ENCODE peak calls at places on chromosomes 11 and 22, in six cellular contexts. W is right atrium auricular region, P is thoracic aorta, L is tibial nerve, A is lung, X is lower lobe of right lung. Q is an unnamed sample.

GRCh38 chr11:9210922-9211320 is 54.2 kb downstream of the DENND5A start:
- DNase-seq in A (no peak), W (no peak), X (no peak), P (no peak), L (no peak), Q (no peak)

GRCh38 chr22:30309981-30310672 is 16.6 kb downstream of the TBC1D10A start:
- DNase-seq in A (peak; percentile 77), W (peak; percentile 80), P (no peak), X (peak; percentile 71), L (peak; percentile 67), Q (peak; percentile 71)

GRCh38 chr11:66467756-66468155 is 1.1 kb downstream of the PELI3 start:
- DNase-seq in X (peak; percentile 78), A (peak; percentile 55), L (peak; percentile 28), P (no peak), W (no peak), Q (peak; percentile 39)

GRCh38 chr22:39808087-39808486 is 85.5 kb downstream of the ENTHD1 start:
- DNase-seq in X (no peak), P (no peak), W (no peak), L (no peak), A (no peak), Q (no peak)

GRCh38 chr11:61372659-61373058 is 10.5 kb downstream of the TMEM138 start:
- DNase-seq in X (no peak), W (no peak), P (no peak), L (no peak), A (no peak), Q (no peak)

GRCh38 chr11:15770798-15771414 is 585.4 kb downstream of the SOX6 start:
- DNase-seq in L (peak; percentile 56), X (peak; percentile 49), W (no peak), P (no peak), A (no peak), Q (no peak)

GRCh38 chr11:8070417-8071101 is 10.5 kb upstream of the TUB start:
- DNase-seq in A (no peak), W (no peak), L (no peak), X (no peak), P (no peak), Q (peak; percentile 20)

GRCh38 chr11:93905384-93905783 is 55.0 kb upstream of the VSTM5 start:
- DNase-seq in P (no peak), A (no peak), X (no peak), W (no peak), L (no peak), Q (no peak)

GRCh38 chr22:40714514-40714966 is 35.3 kb downstream of the MCHR1 start:
- DNase-seq in W (no peak), P (no peak), L (no peak), X (no peak), A (no peak), Q (no peak)

GRCh38 chr11:72758304-72758689 is 6.1 kb upstream of the ARAP1 start:
- DNase-seq in W (no peak), A (no peak), P (no peak), L (no peak), X (no peak), Q (no peak)

GRCh38 chr11:64602466-64603070 is 11.5 kb downstream of the SLC22A12 start:
- DNase-seq in L (no peak), A (no peak), W (no peak), P (no peak), X (no peak), Q (no peak)

GRCh38 chr11:33869511-33870422 is 22.1 kb downstream of the LMO2 start:
- DNase-seq in L (no peak), A (peak; percentile 46), X (peak; percentile 73), W (no peak), P (no peak), Q (peak; percentile 43)

GRCh38 chr22:49811014-49811791 is 16.5 kb downstream of the BRD1 start:
- DNase-seq in X (peak; percentile 35), A (no peak), W (no peak), P (no peak), L (no peak), Q (no peak)

GRCh38 chr22:41512421-41513194 is 31.7 kb downstream of the POLR3H start:
- DNase-seq in L (no peak), P (no peak), A (no peak), X (no peak), W (no peak), Q (peak; percentile 72)

GRCh38 chr11:119885861-119886567 is 157.0 kb upstream of the NECTIN1 start:
- DNase-seq in P (no peak), X (no peak), L (no peak), W (no peak), A (no peak), Q (no peak)

GRCh38 chr11:69797156-69797555 is 22.0 kb upstream of the FGF4 start:
- DNase-seq in W (no peak), P (no peak), L (no peak), A (no peak), X (no peak), Q (no peak)

GRCh38 chr11:20754957-20755356 is 85.6 kb downstream of the NELL1 start:
- DNase-seq in L (no peak), W (no peak), A (no peak), P (no peak), X (no peak), Q (no peak)

GRCh38 chr11:75344186-75344585 is 7.3 kb downstream of the ARRB1 start:
- DNase-seq in L (no peak), A (no peak), W (no peak), X (no peak), P (no peak), Q (no peak)

GRCh38 chr11:134628426-134628825 is 216.4 kb upstream of the B3GAT1 start:
- DNase-seq in A (no peak), P (no peak), X (no peak), W (no peak), L (no peak), Q (no peak)

GRCh38 chr11:59463176-59463575 is 6.4 kb downstream of the OR4D6 start:
- DNase-seq in W (no peak), A (no peak), L (peak; percentile 78), X (no peak), P (no peak), Q (no peak)

GRCh38 chr11:330694-331314 is 10.1 kb upstream of the IFITM3 start:
- DNase-seq in L (no peak), A (no peak), W (no peak), P (no peak), X (no peak), Q (no peak)

GRCh38 chr11:72668645-72669347 is 5.4 kb downstream of the PDE2A start:
- DNase-seq in A (no peak), W (no peak), P (no peak), L (no peak), X (no peak), Q (no peak)

GRCh38 chr11:111913997-111914396 is 1.5 kb downstream of the HSPB2 start:
- DNase-seq in W (no peak), P (peak; percentile 47), L (peak; percentile 81), A (no peak), X (no peak), Q (peak; percentile 84)

GRCh38 chr22:26701323-26701722 is 43.9 kb downstream of the MIAT start:
- DNase-seq in P (no peak), L (no peak), X (no peak), W (no peak), A (no peak), Q (no peak)

GRCh38 chr22:40055143-40055926 is 60.6 kb downstream of the FAM83F start:
- DNase-seq in L (no peak), A (no peak), X (no peak), W (no peak), P (no peak), Q (no peak)

GRCh38 chr11:70415176-70415575 is 16.8 kb downstream of the CTTN start:
- DNase-seq in L (peak; percentile 12), W (no peak), P (no peak), X (no peak), A (no peak), Q (no peak)

GRCh38 chr22:37897805-37898204 is 8.3 kb upstream of the MICALL1 start:
- DNase-seq in W (no peak), X (no peak), P (no peak), A (no peak), L (no peak), Q (no peak)

GRCh38 chr22:38239101-38239761 is 33.6 kb downstream of the TMEM184B start:
- DNase-seq in A (peak; percentile 79), L (no peak), X (no peak), P (peak; percentile 50), W (no peak), Q (peak; percentile 47)

GRCh38 chr22:26461188-26461810 is 22.3 kb downstream of the HPS4 start:
- DNase-seq in X (peak; percentile 58), P (no peak), A (peak; percentile 40), L (peak; percentile 71), W (no peak), Q (peak; percentile 44)

GRCh38 chr11:78351193-78351592 is 66.4 kb downstream of the GAB2 start:
- DNase-seq in W (no peak), P (no peak), L (no peak), X (no peak), A (no peak), Q (no peak)

GRCh38 chr22:42285604-42286003 is 15.2 kb upstream of the TCF20 start:
- DNase-seq in P (no peak), X (no peak), W (no peak), L (no peak), A (no peak), Q (no peak)

GRCh38 chr22:29621761-29622526 is 18.5 kb downstream of the NF2 start:
- DNase-seq in P (no peak), A (no peak), W (no peak), X (no peak), L (no peak), Q (no peak)

GRCh38 chr11:89182773-89183172 is 5.1 kb downstream of the TYR start:
- DNase-seq in L (no peak), W (no peak), P (no peak), X (no peak), A (no peak), Q (no peak)

DNA sequence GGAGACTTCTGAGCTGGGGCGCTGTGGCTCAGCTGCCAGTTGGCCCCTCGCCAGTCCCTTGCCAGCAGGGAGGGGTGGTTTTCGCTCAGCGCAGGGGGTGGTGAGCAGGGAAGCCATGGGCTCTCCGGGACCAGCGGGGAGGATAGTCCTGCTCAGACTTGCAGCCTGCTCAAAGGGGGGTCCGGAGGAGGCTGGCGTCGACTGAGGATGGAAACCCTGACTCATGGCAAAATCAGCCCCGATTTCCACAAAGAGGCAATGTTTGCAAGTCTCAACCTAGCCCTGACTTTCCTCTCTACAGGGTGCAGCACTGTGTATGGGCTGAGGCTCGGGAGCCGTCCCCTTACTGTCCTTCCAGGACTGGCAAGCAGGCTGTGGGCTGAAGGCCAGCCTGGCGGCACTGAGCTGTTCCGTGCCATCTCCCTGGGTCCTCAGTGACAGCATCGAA is 35.1 kb downstream of the FBLN1 start:
- DNase-seq in A (no peak), W (peak; percentile 89), X (no peak), P (no peak), L (peak; percentile 38), Q (peak; percentile 78)
- H3K27ac ChIP-seq in A (peak overlapping the region; percentile 3), W (peak overlapping the region; percentile 70), X (peak overlapping the region; percentile 19), P (peak overlapping the region; percentile 83), L (peak overlapping the region; percentile 60), Q (peak overlapping the region; percentile 64)

GRCh38 chr11:128725630-128726461 is 32.0 kb downstream of the FLI1 start:
- DNase-seq in A (no peak), X (no peak), L (peak; percentile 46), P (no peak), W (no peak), Q (no peak)
- H3K27ac ChIP-seq in A (peak overlapping the region; percentile 75), X (peak overlapping the region; percentile 66), L (peak overlapping the region; percentile 50), P (no peak overlapping the region), W (peak overlapping the region; percentile 42), Q (no peak overlapping the region)

GRCh38 chr11:1834791-1835670 is at the start of gene SYT8:
- DNase-seq in L (no peak), X (peak; percentile 56), P (no peak), W (no peak), A (no peak), Q (no peak)
- H3K27ac ChIP-seq in L (no peak within 1 kb of the TSS), X (peak within 1 kb of the TSS; percentile 84), P (no peak within 1 kb of the TSS), W (no peak within 1 kb of the TSS), A (peak within 1 kb of the TSS; percentile 93), Q (no peak within 1 kb of the TSS)

GRCh38 chr11:68090706-68091105 is 30.5 kb downstream of the CHKA start:
- DNase-seq in P (no peak), X (no peak), W (no peak), A (no peak), L (no peak), Q (no peak)
- H3K27ac ChIP-seq in P (no peak overlapping the region), X (peak overlapping the region; percentile 39), W (no peak overlapping the region), A (peak overlapping the region; percentile 47), L (no peak overlapping the region), Q (no peak overlapping the region)

Q was measured in tibial artery.